ENCODE peak calls at places on chromosomes 5 and 9, in seven cellular contexts. T is SK-N-SH, V is K562, Q is GM12878, C is H1, R is HCT116, F is HepG2. K is an unnamed sample.

GRCh38 chr9:121634800-121635261 is 16.6 kb upstream of the DAB2IP start:
- DNase-seq in Q (no peak), R (no peak), V (peak), C (no peak), T (peak), F (peak), K (peak)

GRCh38 chr9:15416880-15417279 is 5.8 kb upstream of the SNAPC3 start:
- DNase-seq in C (no peak), R (no peak), T (peak), Q (no peak), V (peak), F (peak), K (peak)

GRCh38 chr9:120924698-120925534 is 1.7 kb downstream of the TRAF1 start:
- DNase-seq in T (no peak), R (no peak), F (no peak), C (no peak), Q (no peak), V (no peak), K (no peak)

GRCh38 chr5:31680528-31680927 is 41.6 kb downstream of the PDZD2 start:
- DNase-seq in T (peak), V (no peak), F (no peak), C (no peak), Q (no peak), R (no peak), K (no peak)

GRCh38 chr5:139955616-139956283 is 87.3 kb downstream of the NRG2 start:
- DNase-seq in Q (no peak), F (no peak), R (peak), V (peak), T (no peak), C (no peak), K (no peak)

GRCh38 chr9:137127301-137128157 is 11.4 kb upstream of the GRIN1 start:
- DNase-seq in T (no peak), C (no peak), F (peak), Q (no peak), R (no peak), V (peak), K (peak)

GRCh38 chr9:2686884-2687283 is 30.4 kb upstream of the KCNV2 start:
- DNase-seq in V (no peak), R (no peak), F (no peak), T (no peak), C (no peak), Q (no peak), K (no peak)

GRCh38 chr9:95381243-95381642 is 63.7 kb upstream of the FANCC start:
- DNase-seq in Q (peak), V (peak), C (no peak), R (no peak), F (no peak), T (no peak), K (no peak)

GRCh38 chr9:104743377-104743985 is 4.0 kb upstream of the NIPSNAP3A start:
- DNase-seq in R (peak), F (peak), Q (peak), C (no peak), T (peak), V (peak), K (peak)

GRCh38 chr9:122206118-122207046 is 22.4 kb downstream of the LHX6 start:
- DNase-seq in R (no peak), C (no peak), Q (no peak), T (no peak), V (no peak), F (no peak), K (no peak)

GRCh38 chr5:15383469-15383868 is 116.5 kb upstream of the FBXL7 start:
- DNase-seq in V (no peak), C (no peak), F (peak), T (peak), R (no peak), Q (no peak), K (peak)

GRCh38 chr9:128341435-128341849 is 1.1 kb downstream of the SLC27A4 start:
- DNase-seq in V (peak), C (no peak), T (peak), F (peak), R (peak), Q (no peak), K (peak)

GRCh38 chr9:18668944-18669343 is 195.0 kb downstream of the ADAMTSL1 start:
- DNase-seq in F (peak), V (no peak), R (no peak), C (peak), Q (no peak), T (no peak), K (no peak)

GRCh38 chr5:66993882-66994281 is 202.7 kb downstream of the CD180 start:
- DNase-seq in Q (no peak), C (no peak), F (peak), T (no peak), V (no peak), R (no peak), K (no peak)

GRCh38 chr9:131046093-131046380 is 37.1 kb downstream of the LAMC3 start:
- DNase-seq in F (no peak), R (no peak), T (no peak), V (no peak), C (no peak), Q (no peak), K (no peak)

GRCh38 chr5:94433393-94434149 is 184.8 kb downstream of the KIAA0825 start:
- DNase-seq in C (no peak), T (no peak), R (peak), F (peak), V (no peak), Q (no peak), K (peak)

GRCh38 chr5:111606194-111606593 is 93.9 kb upstream of the STARD4 start:
- DNase-seq in Q (no peak), C (no peak), T (no peak), F (no peak), R (no peak), V (no peak), K (no peak)

GRCh38 chr9:10059044-10059443 is 553.8 kb downstream of the PTPRD start:
- DNase-seq in C (no peak), R (no peak), T (no peak), V (no peak), Q (no peak), F (no peak), K (no peak)

GRCh38 chr9:121860744-121861143 is 209.3 kb downstream of the DAB2IP start:
- DNase-seq in Q (no peak), C (no peak), V (no peak), F (no peak), T (no peak), R (no peak), K (peak)

GRCh38 chr9:96417051-96417586 is 1.1 kb downstream of the ZNF367 start:
- DNase-seq in T (peak), C (peak), R (peak), F (peak), Q (peak), V (peak), K (peak)

GRCh38 chr9:111233963-111234362 is 96.1 kb downstream of the OR2K2 start:
- DNase-seq in T (no peak), F (no peak), C (no peak), V (no peak), Q (no peak), R (no peak), K (no peak)

GRCh38 chr9:116978155-116978554 is 291.1 kb downstream of the TRIM32 start:
- DNase-seq in Q (no peak), R (no peak), C (no peak), T (no peak), F (no peak), V (no peak), K (no peak)

GRCh38 chr5:64566531-64566930 is 60.7 kb downstream of the RGS7BP start:
- DNase-seq in T (no peak), Q (no peak), C (no peak), R (no peak), F (no peak), V (no peak), K (no peak)

GRCh38 chr9:18980124-18980660 is 52.8 kb downstream of the SAXO1 start:
- DNase-seq in C (no peak), T (no peak), F (no peak), Q (no peak), V (no peak), R (no peak), K (no peak)

GRCh38 chr9:114757984-114758383 is 47.9 kb downstream of the TNFSF15 start:
- DNase-seq in V (no peak), R (no peak), Q (no peak), F (no peak), C (peak), T (no peak), K (no peak)

GRCh38 chr5:108642170-108642906 is 105.4 kb upstream of the FER start:
- DNase-seq in F (peak), R (peak), C (peak), T (peak), V (peak), Q (peak), K (peak)

GRCh38 chr5:6733411-6734242 is 20.4 kb downstream of the TENT4A start:
- DNase-seq in T (no peak), V (no peak), R (no peak), C (no peak), Q (no peak), F (no peak), K (no peak)

GRCh38 chr9:71549023-71549422 is 219.3 kb downstream of the CEMIP2 start:
- DNase-seq in F (no peak), V (no peak), Q (peak), R (no peak), C (no peak), T (no peak), K (no peak)

GRCh38 chr5:30676223-30676840 is 517.2 kb upstream of the CDH6 start:
- DNase-seq in Q (no peak), C (no peak), R (no peak), T (no peak), F (no peak), V (no peak), K (no peak)

GRCh38 chr5:141412853-141413539 is at the start of gene PCDHGA10:
- DNase-seq in R (peak), Q (peak), T (no peak), V (peak), F (peak), C (no peak), K (peak)

GRCh38 chr9:115109486-115109885 is 8.5 kb downstream of the TNC start:
- DNase-seq in V (no peak), Q (no peak), T (no peak), C (no peak), F (no peak), R (no peak), K (no peak)

GRCh38 chr9:81578606-81579005 is 110.7 kb downstream of the TLE1 start:
- DNase-seq in F (no peak), Q (no peak), C (no peak), R (no peak), T (no peak), V (no peak), K (no peak)

GRCh38 chr9:36191696-36192095 is 975 bp downstream of the CLTA start:
- DNase-seq in Q (no peak), T (no peak), F (no peak), C (no peak), V (no peak), R (no peak), K (no peak)

GRCh38 chr5:57862471-57863282 is 380.1 kb upstream of the ACTBL2 start:
- DNase-seq in V (no peak), C (no peak), T (no peak), F (no peak), Q (no peak), R (no peak), K (peak)

GRCh38 chr9:106962615-106963363 is 99.8 kb downstream of the ZNF462 start:
- DNase-seq in V (no peak), C (no peak), T (no peak), F (no peak), R (no peak), Q (no peak), K (no peak)

GRCh38 chr9:106960238-106960637 is 97.3 kb downstream of the ZNF462 start:
- DNase-seq in F (no peak), C (no peak), Q (no peak), V (no peak), T (no peak), R (no peak), K (no peak)

GRCh38 chr9:106963684-106964083 is 100.7 kb downstream of the ZNF462 start:
- DNase-seq in C (no peak), R (no peak), V (no peak), Q (no peak), F (no peak), T (no peak), K (no peak)

GRCh38 chr9:106961623-106962022 is 98.7 kb downstream of the ZNF462 start:
- DNase-seq in R (no peak), F (no peak), Q (no peak), C (no peak), T (no peak), V (no peak), K (no peak)

DNA sequence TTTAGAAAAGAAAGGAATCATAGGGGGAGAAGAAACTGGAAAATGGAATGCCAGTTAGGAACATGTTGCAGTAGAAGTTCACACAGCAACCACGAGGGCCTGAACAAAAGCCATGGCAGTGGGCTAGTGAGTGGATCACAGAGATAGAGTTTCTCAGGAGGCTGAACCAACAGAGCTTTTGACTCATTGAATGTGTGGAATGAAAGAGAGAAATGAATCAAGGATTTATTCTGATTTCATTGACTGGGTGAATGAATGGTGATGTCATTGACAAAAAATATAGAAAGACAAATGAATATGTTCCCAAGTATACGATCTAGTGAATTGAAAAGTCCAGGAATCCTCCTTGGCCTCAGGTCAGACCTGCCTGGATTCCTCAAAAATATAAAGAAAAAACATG is 99.1 kb downstream of the ZNF462 start:
- DNase-seq in F (no peak), C (no peak), V (no peak), Q (no peak), T (no peak), R (no peak), K (no peak)
- TF ChIP-seq JUND in F (no peak), C (no peak), V (no peak), Q (no peak), T (no peak), R (no peak), K (no peak)

GRCh38 chr5:147860641-147861025 is 17.9 kb upstream of the SCGB3A2 start:
- DNase-seq in R (no peak), V (no peak), C (no peak), T (no peak), Q (no peak), F (no peak), K (no peak)

GRCh38 chr5:147856801-147857200 is 21.7 kb upstream of the SCGB3A2 start:
- DNase-seq in R (no peak), F (no peak), Q (no peak), C (no peak), T (no peak), V (no peak), K (no peak)

GRCh38 chr5:147857302-147858129 is 21.0 kb upstream of the SCGB3A2 start:
- DNase-seq in F (peak), R (peak), C (peak), V (peak), T (peak), Q (no peak), K (peak)

GRCh38 chr5:147859962-147860640 is 18.4 kb upstream of the SCGB3A2 start:
- DNase-seq in Q (no peak), C (no peak), T (no peak), F (no peak), R (no peak), V (no peak), K (no peak)

GRCh38 chr5:147858520-147858919 is 20.0 kb upstream of the SCGB3A2 start:
- DNase-seq in V (no peak), F (no peak), C (no peak), Q (no peak), T (no peak), R (no peak), K (no peak)
- TF ChIP-seq JUND in V (no peak), F (no peak), C (no peak), Q (no peak), T (no peak), R (no peak), K (no peak)

DNA sequence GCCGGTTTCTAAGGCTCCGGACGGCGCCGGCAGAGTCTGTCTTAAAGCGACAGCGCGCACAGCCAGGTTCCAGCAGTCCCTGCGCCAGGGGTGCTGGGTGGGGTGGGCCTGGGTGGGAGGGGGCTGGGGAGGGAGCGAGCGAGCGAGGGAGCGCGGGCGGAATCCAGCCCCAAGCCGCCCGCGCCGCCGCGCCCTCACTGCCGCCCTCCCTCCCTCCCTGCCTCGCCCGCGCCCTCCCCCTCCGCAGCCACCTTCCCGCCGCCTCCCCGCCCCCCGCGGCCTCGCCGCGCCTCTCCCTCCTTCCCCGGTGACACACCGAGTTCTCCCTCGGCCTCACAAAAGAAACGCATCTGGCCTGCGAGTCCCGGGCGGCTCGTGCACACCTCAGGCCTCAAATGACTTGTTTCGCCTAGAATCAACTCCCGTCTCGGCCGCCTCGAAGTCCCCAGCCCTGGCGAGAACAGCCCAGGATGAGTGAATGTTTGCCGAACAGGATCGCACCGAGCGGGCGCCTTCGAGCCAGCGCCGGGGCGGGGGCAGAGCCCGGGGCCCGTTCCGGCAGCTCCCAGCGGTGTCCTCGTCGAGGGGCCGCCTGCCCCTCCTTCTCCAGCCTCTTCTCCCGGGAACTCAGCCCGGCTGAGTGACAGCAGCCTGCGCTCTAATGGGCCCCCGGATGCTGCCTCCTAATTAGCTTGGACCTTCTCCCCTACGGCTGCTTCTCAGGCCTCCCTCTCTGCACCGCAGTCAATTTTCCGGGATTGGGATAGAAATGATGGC is at the start of gene PITX1:
- DNase-seq in F (peak), T (peak), V (peak), C (no peak), Q (no peak), R (peak), K (peak)
- TF ChIP-seq JUND in F (no peak), T (no peak), V (peak), C (no peak), Q (no peak), R (no peak), K (no peak)

DNA sequence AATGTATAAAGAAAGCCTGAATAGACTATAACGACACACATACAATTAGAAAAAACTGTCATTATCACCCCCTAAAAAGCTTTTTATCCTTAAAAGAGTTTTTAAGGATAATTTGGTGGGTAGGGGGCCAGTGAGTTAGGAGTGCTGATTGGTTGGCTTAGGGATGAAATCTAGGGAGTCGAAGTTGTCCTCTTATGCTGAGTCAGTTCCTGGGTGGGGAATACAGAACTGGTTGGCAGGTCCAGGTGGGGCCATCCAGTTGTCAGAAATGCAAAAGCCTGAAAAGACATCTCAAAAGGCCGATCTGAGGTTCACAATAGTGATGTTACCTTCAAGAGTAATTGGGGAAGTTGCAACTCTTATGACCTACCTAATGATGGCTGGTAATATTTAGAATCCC is 13.6 kb downstream of the ZBTB5 start:
- DNase-seq in R (no peak), Q (no peak), F (no peak), T (no peak), C (no peak), V (peak), K (no peak)
- TF ChIP-seq JUND in R (no peak), Q (no peak), F (no peak), T (no peak), C (no peak), V (no peak), K (no peak)

GRCh38 chr5:178236126-178236525 is 3.5 kb upstream of the PHYKPL start:
- DNase-seq in R (no peak), C (no peak), T (no peak), V (no peak), F (no peak), Q (no peak), K (no peak)

GRCh38 chr5:178234121-178234752 is 1.6 kb upstream of the PHYKPL start:
- DNase-seq in T (no peak), Q (no peak), V (no peak), F (no peak), R (no peak), C (no peak), K (no peak)

GRCh38 chr5:178235600-178235998 is 3.0 kb upstream of the PHYKPL start:
- DNase-seq in T (no peak), F (no peak), R (no peak), C (no peak), V (no peak), Q (no peak), K (no peak)

GRCh38 chr5:178236685-178237084 is 4.1 kb upstream of the PHYKPL start:
- DNase-seq in T (no peak), F (peak), C (no peak), Q (no peak), R (no peak), V (peak), K (peak)

GRCh38 chr5:178234753-178235599 is 2.4 kb upstream of the PHYKPL start:
- DNase-seq in T (peak), R (peak), Q (no peak), C (peak), F (peak), V (peak), K (peak)
- TF ChIP-seq JUND in T (no peak), R (no peak), Q (no peak), C (no peak), F (no peak), V (no peak), K (no peak)

GRCh38 chr5:54275361-54275760 is 35.0 kb downstream of the ARL15 start:
- DNase-seq in Q (no peak), C (no peak), V (no peak), R (no peak), F (no peak), T (no peak), K (no peak)
- TF ChIP-seq JUND in Q (no peak), C (no peak), V (no peak), R (no peak), F (no peak), T (no peak), K (no peak)